ENCODE peak calls at places on chromosomes 2 and 18, in eight cellular contexts. L is GM23338, P is IMR-90, K is PC-9, H is PC-3, G is neural progenitor cell, T is OCI-LY7, I is HepG2. D is an unnamed sample.

GRCh38 chr2:121501070-121501469 is 29.6 kb upstream of the RNU4ATAC start:
- DNase-seq in L (no peak), I (no peak), G (no peak), P (peak; percentile 85), K (no peak), H (peak; percentile 40), T (no peak), D (peak; percentile 92)

GRCh38 chr2:175037941-175038340 is 32.8 kb upstream of the CHN1 start:
- DNase-seq in P (no peak), K (no peak), T (no peak), L (no peak), I (no peak), H (no peak), G (no peak), D (no peak)

GRCh38 chr18:49431563-49431962 is 28.9 kb downstream of the DYM start:
- DNase-seq in G (no peak), L (peak; percentile 26), K (no peak), P (peak; percentile 40), T (no peak), H (no peak), I (no peak), D (peak; percentile 70)

GRCh38 chr18:6755107-6755506 is 25.6 kb downstream of the ARHGAP28 start:
- DNase-seq in P (peak; percentile 61), T (no peak), L (no peak), G (no peak), I (no peak), H (peak; percentile 73), K (no peak), D (no peak)

GRCh38 chr2:140814141-140814540 is 1316.7 kb downstream of the LRP1B start:
- DNase-seq in T (no peak), K (no peak), L (no peak), P (no peak), H (no peak), I (no peak), G (no peak), D (no peak)

GRCh38 chr18:42839408-42839807 is 276.1 kb downstream of the RIT2 start:
- DNase-seq in H (no peak), G (no peak), T (no peak), P (no peak), I (no peak), L (no peak), K (no peak), D (no peak)

GRCh38 chr18:21820035-21820810 is 79.6 kb downstream of the MIB1 start:
- DNase-seq in T (peak; percentile 19), K (no peak), H (peak; percentile 28), G (no peak), L (peak; percentile 18), P (peak; percentile 33), I (peak; percentile 8), D (peak; percentile 4)

GRCh38 chr2:12718662-12719399 is 2.1 kb downstream of the TRIB2 start:
- DNase-seq in L (peak; percentile 75), P (no peak), G (peak; percentile 88), T (peak; percentile 17), I (no peak), K (no peak), H (peak; percentile 33), D (peak; percentile 22)

GRCh38 chr18:44828080-44828479 is 147.4 kb downstream of the SETBP1 start:
- DNase-seq in G (no peak), H (no peak), I (no peak), P (no peak), T (no peak), L (no peak), K (no peak), D (peak; percentile 20)

GRCh38 chr2:156703628-156704027 is 267.4 kb downstream of the GPD2 start:
- DNase-seq in G (no peak), K (no peak), I (no peak), L (no peak), P (no peak), H (no peak), T (no peak), D (no peak)

GRCh38 chr2:71071681-71072398 is 3.4 kb downstream of the NAGK start:
- DNase-seq in H (peak; percentile 91), K (no peak), P (no peak), G (no peak), L (peak; percentile 47), I (no peak), T (peak; percentile 82), D (peak; percentile 40)

GRCh38 chr18:48959551-48959920 is 8.8 kb upstream of the SMAD7 start:
- DNase-seq in G (no peak), P (no peak), T (no peak), I (no peak), K (no peak), L (no peak), H (no peak), D (no peak)

GRCh38 chr2:74250189-74250631 is 51.8 kb downstream of the MTHFD2 start:
- DNase-seq in G (peak; percentile 71), K (no peak), T (peak; percentile 77), H (peak; percentile 48), L (peak; percentile 79), I (peak; percentile 41), P (peak; percentile 40), D (peak; percentile 9)

GRCh38 chr18:33440011-33440383 is 524 bp downstream of the CCDC178 start:
- DNase-seq in H (peak; percentile 1), T (peak; percentile 8), G (peak; percentile 83), L (peak; percentile 82), P (peak; percentile 60), I (no peak), K (no peak), D (peak; percentile 1)

GRCh38 chr18:3715223-3716080 is 265.5 kb downstream of the TGIF1 start:
- DNase-seq in L (no peak), P (no peak), H (no peak), K (no peak), G (peak; percentile 4), I (no peak), T (peak; percentile 76), D (no peak)

GRCh38 chr2:949894-950626 is 589 bp upstream of the SNTG2 start:
- DNase-seq in L (peak; percentile 77), P (no peak), K (no peak), T (no peak), H (no peak), I (no peak), G (peak; percentile 54), D (no peak)

GRCh38 chr2:25103287-25103871 is 61.5 kb downstream of the EFR3B start:
- DNase-seq in K (no peak), H (peak; percentile 94), G (no peak), L (no peak), P (peak; percentile 94), I (no peak), T (no peak), D (peak; percentile 50)

GRCh38 chr2:15346624-15347023 is 214.5 kb downstream of the NBAS start:
- DNase-seq in L (no peak), H (no peak), P (peak; percentile 4), T (no peak), I (no peak), G (no peak), K (no peak), D (no peak)

GRCh38 chr18:58243401-58243800 is 199.4 kb downstream of the NEDD4L start:
- DNase-seq in I (no peak), G (no peak), H (no peak), T (no peak), K (no peak), P (no peak), L (no peak), D (no peak)

GRCh38 chr2:119864318-119864717 is 104.6 kb downstream of the PTPN4 start:
- DNase-seq in K (no peak), I (no peak), G (no peak), T (no peak), L (no peak), H (peak; percentile 47), P (no peak), D (peak; percentile 11)

GRCh38 chr18:79402209-79402576 is 6.5 kb downstream of the NFATC1 start:
- DNase-seq in K (no peak), G (no peak), L (no peak), I (no peak), H (no peak), P (no peak), T (no peak), D (no peak)

GRCh38 chr2:166625670-166626069 is 131.6 kb upstream of the SCN7A start:
- DNase-seq in K (no peak), G (no peak), H (peak; percentile 57), I (no peak), L (no peak), T (no peak), P (peak; percentile 6), D (no peak)

DNA sequence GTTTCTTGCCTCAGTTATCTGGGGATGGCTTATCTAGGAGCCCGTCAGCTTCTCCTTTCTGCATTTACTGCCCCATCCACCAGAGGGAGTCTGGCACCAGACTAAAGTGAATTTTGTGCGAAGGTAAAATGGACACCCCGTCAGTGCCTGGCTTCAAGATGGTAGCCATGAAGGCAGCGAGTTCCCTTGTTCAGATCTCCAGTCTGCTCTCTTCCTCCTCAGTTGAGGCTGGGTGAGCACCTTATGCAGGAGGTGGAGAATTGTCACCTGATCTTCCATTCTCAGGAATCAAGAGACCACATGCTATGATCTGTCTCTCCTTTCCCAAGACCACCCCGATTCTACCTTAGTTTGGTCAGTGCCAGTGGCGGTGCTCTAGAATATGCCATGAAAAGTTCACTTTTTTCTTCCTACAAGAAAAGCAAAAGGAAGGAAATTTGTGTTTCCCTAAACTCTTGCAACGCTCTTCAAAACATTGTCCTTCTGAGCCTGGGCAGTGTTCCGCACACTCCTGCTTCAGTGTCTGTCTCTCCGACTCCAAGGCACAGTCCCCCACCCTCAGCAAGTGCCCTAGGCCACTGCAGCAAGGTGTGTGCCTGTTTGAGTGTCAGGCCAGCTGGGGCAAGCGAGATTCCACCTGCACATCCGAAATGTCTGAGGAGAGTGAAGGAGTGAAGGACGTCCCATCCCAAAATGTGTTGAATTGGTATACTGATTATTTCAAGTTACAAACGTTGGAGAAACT is 168.6 kb downstream of the SS18 start:
- DNase-seq in G (peak; percentile 39), L (peak; percentile 84), T (peak; percentile 73), H (peak; percentile 60), K (peak; percentile 11), P (peak; percentile 20), I (peak; percentile 31), D (peak; percentile 31)
- TF ChIP-seq CTCF in G (peak; percentile 65), L (peak; percentile 76), T (peak; percentile 87), H (peak; percentile 75), K (peak; percentile 57), P (peak; percentile 47), I (peak; percentile 68), D (peak; percentile 65)

GRCh38 chr2:20294231-20294630 is 56.4 kb downstream of the PUM2 start:
- DNase-seq in G (no peak), H (no peak), P (no peak), K (no peak), I (no peak), T (no peak), L (no peak), D (no peak)
- H4K20me1 ChIP-seq in G (peaks cover 40% of the 10 kb centered on the region), H (no peaks in the 10 kb centered on the region), P (peaks cover 4% of the 10 kb centered on the region), K (peaks cover 45% of the 10 kb centered on the region), I (peaks cover 11% of the 10 kb centered on the region), T (peaks cover 11% of the 10 kb centered on the region), L (peaks cover 18% of the 10 kb centered on the region), D (no peaks in the 10 kb centered on the region)

GRCh38 chr2:228699400-228699799 is 517.9 kb upstream of the SPHKAP start:
- DNase-seq in H (peak; percentile 5), I (no peak), G (no peak), P (peak; percentile 6), K (no peak), T (no peak), L (no peak), D (no peak)
- TF ChIP-seq CTCF in H (peak; percentile 47), I (no peak), G (peak; percentile 27), P (no peak), K (no peak), T (no peak), L (peak; percentile 38), D (peak; percentile 31)

DNA sequence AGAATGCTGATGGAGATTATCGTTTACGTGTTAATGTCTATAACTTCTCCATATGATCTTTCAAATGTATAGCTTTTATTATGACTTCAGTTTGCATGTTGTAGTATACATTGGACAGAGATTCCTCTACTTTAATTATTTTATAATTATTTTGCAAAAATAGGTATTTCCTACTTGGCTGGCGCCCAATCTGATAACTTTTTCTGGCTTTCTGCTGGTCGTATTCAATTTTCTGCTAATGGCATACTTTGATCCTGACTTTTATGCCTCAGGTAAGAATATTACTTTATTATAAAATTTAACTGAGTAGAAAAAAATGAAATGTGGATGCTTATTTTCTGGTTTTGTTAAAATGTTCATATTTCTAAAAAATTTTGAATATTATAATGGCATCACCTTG is 18.1 kb upstream of the ADGRF3 start:
- DNase-seq in L (no peak), T (no peak), I (no peak), K (no peak), P (no peak), G (no peak), H (no peak), D (no peak)
- H4K20me1 ChIP-seq in L (peaks cover 22% of the 10 kb centered on the region), T (peaks cover 9% of the 10 kb centered on the region), I (peaks cover 31% of the 10 kb centered on the region), K (peaks cover 34% of the 10 kb centered on the region), P (peaks cover 6% of the 10 kb centered on the region), G (peaks cover 3% of the 10 kb centered on the region), H (peaks cover 13% of the 10 kb centered on the region), D (peaks cover 1% of the 10 kb centered on the region)

D was measured in mammary epithelial cell.